ENCODE peak calls at places on chromosomes 11 and 22, in four cellular contexts. H is cardiac fibroblast; S is activated T-cell treated with anti-CD3 and anti-CD28 coated beads, Interleukin-2, amount 50 U/mL, for 24 hours; X is T-helper 22 cell. U is an unnamed sample.

GRCh38 chr11:120549346-120549745 is 37.8 kb downstream of the GRIK4 start:
- DNase-seq in H (no peak), S (no peak), X (no peak), U (no peak)

GRCh38 chr11:48001438-48002021 is 21.2 kb downstream of the PTPRJ start:
- DNase-seq in H (peak; percentile 75), S (peak; percentile 75), X (peak; percentile 85), U (peak; percentile 63)

GRCh38 chr11:85299247-85299646 is 327.9 kb downstream of the DLG2 start:
- DNase-seq in H (no peak), S (no peak), X (no peak), U (peak; percentile 1)

GRCh38 chr11:32555091-32555490 is 28.5 kb upstream of the EIF3M start:
- DNase-seq in H (no peak), S (no peak), X (no peak), U (no peak)

GRCh38 chr11:2578934-2579280 is 120.9 kb downstream of the KCNQ1OT1 start:
- DNase-seq in H (no peak), S (peak; percentile 23), X (no peak), U (no peak)

GRCh38 chr11:42465613-42466012 is 846.2 kb upstream of the API5 start:
- DNase-seq in H (no peak), S (no peak), X (no peak), U (no peak)

GRCh38 chr11:1036303-1036923 is at the start of gene MUC6:
- DNase-seq in H (no peak), S (no peak), X (no peak), U (no peak)

GRCh38 chr11:57547854-57548377 is 10.5 kb downstream of the SMTNL1 start:
- DNase-seq in H (no peak), S (no peak), X (no peak), U (no peak)

GRCh38 chr22:42116848-42117424 is 13.7 kb downstream of the CYP2D6 start:
- DNase-seq in H (peak; percentile 29), S (no peak), X (no peak), U (peak; percentile 20)

GRCh38 chr11:58787903-58788302 is 56.2 kb upstream of the GLYAT start:
- DNase-seq in H (no peak), S (no peak), X (no peak), U (peak; percentile 52)

GRCh38 chr11:126963603-126964353 is 36.8 kb downstream of the KIRREL3 start:
- DNase-seq in H (no peak), S (no peak), X (no peak), U (no peak)

GRCh38 chr11:11071483-11071882 is 213.6 kb upstream of the ZBED5 start:
- DNase-seq in H (no peak), S (no peak), X (no peak), U (no peak)

GRCh38 chr11:130118165-130118564 is 41.4 kb upstream of the ST14 start:
- DNase-seq in H (no peak), S (no peak), X (no peak), U (no peak)

GRCh38 chr11:11966826-11967668 is 41.4 kb downstream of the DKK3 start:
- DNase-seq in H (peak; percentile 42), S (peak; percentile 77), X (peak; percentile 18), U (peak; percentile 75)

GRCh38 chr11:126507646-126508045 is 152.2 kb downstream of the ST3GAL4 start:
- DNase-seq in H (no peak), S (no peak), X (no peak), U (no peak)

GRCh38 chr11:131629925-131630324 is 259.5 kb downstream of the NTM start:
- DNase-seq in H (no peak), S (no peak), X (no peak), U (no peak)

GRCh38 chr22:32476286-32476685 is 1.7 kb downstream of the FBXO7 start:
- DNase-seq in H (no peak), S (no peak), X (no peak), U (no peak)

GRCh38 chr11:64305691-64306562 is 603 bp downstream of the ESRRA start:
- DNase-seq in H (peak; percentile 46), S (peak; percentile 83), X (peak; percentile 72), U (peak; percentile 63)

GRCh38 chr11:121931748-121932352 is 184.2 kb downstream of the BLID start:
- DNase-seq in H (no peak), S (no peak), X (no peak), U (no peak)

GRCh38 chr11:14977481-14977880 is 5.3 kb upstream of the CALCA start:
- DNase-seq in H (no peak), S (no peak), X (no peak), U (no peak)

GRCh38 chr11:118088531-118088930 is 1.8 kb upstream of the SMIM35 start:
- DNase-seq in H (no peak), S (no peak), X (no peak), U (peak; percentile 30)

GRCh38 chr11:120229451-120230424 is 10.2 kb upstream of the POU2F3 start:
- DNase-seq in H (no peak), S (no peak), X (no peak), U (no peak)

GRCh38 chr22:40176921-40177737 is 596 bp upstream of the TNRC6B start:
- DNase-seq in H (peak; percentile 69), S (peak; percentile 79), X (peak; percentile 67), U (peak; percentile 85)

U was measured in MCF 10A.